ENCODE peak calls at places on chromosome 9, in ten cellular contexts. C is BE2C; Z is substantia nigra; M is GM04503; P is HTR-8/SVneo; E is GM19239; K is GM20000; W is tibial nerve; J is effector CD4-positive, alpha-beta T cell; A is HAP-1. S is an unnamed sample.

GRCh38 chr9:22008662-22009562 is at the start of gene CDKN2B:
- DNase-seq in A (peak), P (peak), Z (peak), M (peak), E (peak), C (peak), K (peak), J (peak), W (peak), S (peak)

GRCh38 chr9:136352682-136353081 is 10.9 kb downstream of the DNLZ start:
- DNase-seq in E (no peak), C (no peak), P (no peak), A (no peak), Z (no peak), J (no peak), K (no peak), W (no peak), M (no peak), S (peak)

GRCh38 chr9:12785251-12785880 is 10.5 kb downstream of the LURAP1L start:
- DNase-seq in E (no peak), W (no peak), J (no peak), A (no peak), C (no peak), K (no peak), P (no peak), Z (no peak), M (no peak), S (no peak)

GRCh38 chr9:85036503-85036902 is 367.0 kb downstream of the NTRK2 start:
- DNase-seq in Z (no peak), C (no peak), E (no peak), W (no peak), P (no peak), M (no peak), K (no peak), A (no peak), J (no peak), S (no peak)

GRCh38 chr9:134988706-134989105 is 71.0 kb upstream of the FCN1 start:
- DNase-seq in M (no peak), C (no peak), K (no peak), J (no peak), Z (no peak), P (no peak), W (no peak), E (no peak), A (no peak), S (no peak)

GRCh38 chr9:114433720-114434255 is 46.0 kb upstream of the AKNA start:
- DNase-seq in W (no peak), J (no peak), A (no peak), K (peak), E (no peak), Z (no peak), M (no peak), P (no peak), C (no peak), S (no peak)

GRCh38 chr9:34072868-34073590 is 24.3 kb upstream of the UBAP2 start:
- DNase-seq in W (no peak), C (no peak), K (no peak), P (peak), M (peak), Z (no peak), A (no peak), J (no peak), E (no peak), S (no peak)

GRCh38 chr9:121376214-121376830 is 6.3 kb upstream of the STOM start:
- DNase-seq in W (no peak), Z (no peak), M (no peak), A (no peak), C (no peak), K (no peak), P (no peak), J (no peak), E (no peak), S (peak)

GRCh38 chr9:95780751-95781150 is 94.7 kb upstream of the ERCC6L2 start:
- DNase-seq in K (no peak), J (no peak), W (no peak), M (no peak), P (no peak), E (no peak), Z (no peak), A (no peak), C (no peak), S (no peak)

GRCh38 chr9:93139365-93140182 is 5.5 kb upstream of the NINJ1 start:
- DNase-seq in W (no peak), A (no peak), E (no peak), P (no peak), C (no peak), K (no peak), M (no peak), Z (no peak), J (no peak), S (no peak)

GRCh38 chr9:73200694-73201432 is 49.2 kb downstream of the ANXA1 start:
- DNase-seq in W (no peak), J (no peak), P (peak), C (no peak), Z (no peak), K (peak), M (no peak), A (peak), E (no peak), S (peak)

GRCh38 chr9:82489579-82489915 is 501.0 kb downstream of the SPATA31D1 start:
- DNase-seq in A (no peak), W (no peak), M (no peak), E (no peak), C (no peak), J (no peak), P (no peak), Z (no peak), K (no peak), S (no peak)

GRCh38 chr9:27791311-27791710 is 218.0 kb upstream of the C9orf72 start:
- DNase-seq in C (no peak), P (peak), K (no peak), W (no peak), A (no peak), E (no peak), M (no peak), J (no peak), Z (no peak), S (no peak)

GRCh38 chr9:26770821-26771220 is 121.8 kb downstream of the CAAP1 start:
- DNase-seq in A (no peak), K (no peak), E (no peak), J (no peak), M (peak), Z (no peak), W (no peak), P (no peak), C (no peak), S (no peak)

GRCh38 chr9:77707696-77708095 is 59.6 kb upstream of the GNA14 start:
- DNase-seq in J (no peak), Z (no peak), P (peak), M (peak), A (no peak), K (no peak), E (no peak), W (peak), C (no peak), S (no peak)

GRCh38 chr9:20805766-20806165 is 121.7 kb downstream of the FOCAD start:
- DNase-seq in Z (no peak), E (no peak), P (no peak), M (no peak), A (no peak), K (no peak), J (no peak), C (no peak), W (no peak), S (no peak)

GRCh38 chr9:74573792-74574191 is 76.7 kb downstream of the RORB start:
- DNase-seq in W (no peak), Z (no peak), K (no peak), J (no peak), M (no peak), E (no peak), A (no peak), P (no peak), C (no peak), S (no peak)

GRCh38 chr9:99737649-99738048 is 84.0 kb upstream of the NR4A3 start:
- DNase-seq in K (no peak), A (no peak), W (no peak), P (no peak), J (no peak), C (no peak), E (no peak), M (no peak), Z (no peak), S (no peak)

GRCh38 chr9:5263568-5264218 is 32.5 kb downstream of the INSL4 start:
- DNase-seq in P (no peak), E (no peak), C (no peak), Z (no peak), J (no peak), K (peak), A (no peak), W (no peak), M (no peak), S (peak)

GRCh38 chr9:122197334-122197872 is 31.4 kb downstream of the LHX6 start:
- DNase-seq in A (no peak), P (no peak), Z (no peak), K (no peak), C (no peak), J (no peak), M (no peak), W (no peak), E (no peak), S (no peak)

GRCh38 chr9:103037508-103038477 is 42.7 kb downstream of the CYLC2 start:
- DNase-seq in W (no peak), P (no peak), E (no peak), M (no peak), J (no peak), A (no peak), Z (no peak), C (peak), K (no peak), S (no peak)

GRCh38 chr9:4494337-4494736 is 4.1 kb downstream of the SLC1A1 start:
- DNase-seq in P (no peak), W (no peak), K (no peak), M (no peak), C (no peak), E (no peak), A (no peak), J (no peak), Z (no peak), S (no peak)

GRCh38 chr9:90309809-90310522 is 332.7 kb downstream of the DIRAS2 start:
- DNase-seq in P (no peak), Z (no peak), E (no peak), J (no peak), C (no peak), K (no peak), M (no peak), A (no peak), W (no peak), S (peak)

GRCh38 chr9:97052735-97053134 is 13.8 kb upstream of the CTSV start:
- DNase-seq in W (no peak), J (no peak), E (no peak), K (no peak), M (no peak), A (no peak), C (no peak), Z (no peak), P (no peak), S (no peak)

GRCh38 chr9:19493174-19493811 is 84.5 kb downstream of the ACER2 start:
- DNase-seq in E (peak), P (peak), A (peak), J (no peak), C (peak), K (peak), M (peak), W (peak), Z (peak), S (peak)

GRCh38 chr9:137163101-137163661 is 6.7 kb downstream of the LRRC26 start:
- DNase-seq in C (no peak), P (no peak), W (no peak), J (no peak), A (no peak), M (no peak), E (no peak), Z (no peak), K (no peak), S (no peak)

GRCh38 chr9:124281934-124282351 is 24.2 kb downstream of the NEK6 start:
- DNase-seq in W (no peak), K (no peak), J (no peak), A (no peak), E (no peak), M (no peak), Z (no peak), C (no peak), P (no peak), S (no peak)

GRCh38 chr9:136321561-136321960 is 5.8 kb upstream of the GPSM1 start:
- DNase-seq in J (no peak), Z (no peak), K (no peak), C (no peak), E (no peak), M (no peak), A (no peak), W (no peak), P (no peak), S (no peak)

GRCh38 chr9:98958271-98958989 is 14.7 kb downstream of the COL15A1 start:
- DNase-seq in A (no peak), E (no peak), K (no peak), C (no peak), J (no peak), M (peak), Z (no peak), P (no peak), W (no peak), S (no peak)

GRCh38 chr9:133584167-133584558 is 25.0 kb downstream of the FAM163B start:
- DNase-seq in K (no peak), M (no peak), Z (no peak), E (no peak), J (no peak), W (no peak), A (no peak), P (no peak), C (no peak), S (no peak)

GRCh38 chr9:89664896-89665329 is 60.1 kb downstream of the GADD45G start:
- DNase-seq in J (no peak), A (no peak), M (no peak), K (no peak), Z (no peak), P (no peak), E (no peak), C (no peak), W (no peak), S (no peak)

GRCh38 chr9:93256878-93257807 is 73.2 kb downstream of the WNK2 start:
- DNase-seq in C (no peak), Z (no peak), W (no peak), J (no peak), E (no peak), K (no peak), P (no peak), A (no peak), M (no peak), S (no peak)

GRCh38 chr9:27059907-27060306 is 49.1 kb upstream of the TEK start:
- DNase-seq in J (no peak), W (no peak), C (no peak), P (no peak), Z (no peak), K (no peak), E (no peak), A (no peak), M (no peak), S (no peak)

GRCh38 chr9:126317513-126317912 is 9.1 kb upstream of the MVB12B start:
- DNase-seq in E (no peak), P (no peak), C (no peak), Z (no peak), A (no peak), M (no peak), K (no peak), J (peak), W (no peak), S (no peak)